ENCODE peak calls at places on chromosomes 11 and 22, in seven cellular contexts. Y is osteocyte; E is activated CD4-positive, alpha-beta T cell treated with anti-CD3 and anti-CD28 coated beads, Interleukin-2, amount 10 ng/mL, durations not matched to agents 7 days and 5 days; Z is T-helper 1 cell; K is SW480; B is NCI-H774; S is stimulated activated effector memory CD8-positive, alpha-beta T cell treated with anti-CD3 and anti-CD28 coated beads, Interleukin-12 subunit alpha, Interleukin-12 subunit beta, amount 100 ng/mL, for 72 hours. T is an unnamed sample.

GRCh38 chr22:47038206-47038835 is 275.9 kb downstream of the TBC1D22A start:
- DNase-seq in S (no peak), B (no peak), K (no peak), E (no peak), Z (no peak), Y (no peak), T (no peak)

GRCh38 chr11:3104051-3104714 is 47.0 kb upstream of the CARS1 start:
- DNase-seq in S (no peak), E (no peak), B (no peak), K (no peak), Z (no peak), Y (no peak), T (peak; percentile 44)

GRCh38 chr11:27485930-27486773 is 13.6 kb upstream of the LGR4 start:
- DNase-seq in K (peak; percentile 62), Y (no peak), E (peak; percentile 64), S (peak; percentile 58), Z (no peak), B (peak; percentile 43), T (no peak)

GRCh38 chr11:93614111-93614784 is 47.2 kb upstream of the CEP295 start:
- DNase-seq in Z (no peak), K (no peak), B (no peak), S (peak; percentile 53), E (peak; percentile 37), Y (no peak), T (no peak)

GRCh38 chr11:120239713-120240640 is at the start of gene POU2F3:
- DNase-seq in E (no peak), S (no peak), K (no peak), Y (no peak), Z (no peak), B (no peak), T (no peak)

GRCh38 chr11:114099392-114100178 is 40.1 kb downstream of the ZBTB16 start:
- DNase-seq in K (no peak), B (no peak), Z (no peak), E (no peak), S (no peak), Y (no peak), T (no peak)

GRCh38 chr22:27124336-27125023 is 467.1 kb downstream of the MIAT start:
- DNase-seq in K (no peak), E (no peak), Z (no peak), B (no peak), Y (no peak), S (no peak), T (no peak)

GRCh38 chr11:74877132-74877531 is 71.8 kb downstream of the XRRA1 start:
- DNase-seq in K (no peak), E (peak; percentile 37), Y (no peak), S (no peak), B (no peak), Z (no peak), T (no peak)

GRCh38 chr11:110470716-110471115 is 41.0 kb downstream of the FDX1 start:
- DNase-seq in E (no peak), K (no peak), Z (no peak), S (no peak), B (no peak), Y (no peak), T (no peak)

GRCh38 chr11:3216027-3216525 is 2.5 kb downstream of the MRGPRG start:
- DNase-seq in K (no peak), B (no peak), Z (no peak), Y (no peak), S (no peak), E (no peak), T (no peak)

GRCh38 chr11:7520011-7520942 is 6.5 kb downstream of the PPFIBP2 start:
- DNase-seq in E (no peak), K (no peak), B (no peak), Y (no peak), Z (no peak), S (no peak), T (no peak)

GRCh38 chr22:41152902-41153301 is 52.2 kb upstream of the L3MBTL2 start:
- DNase-seq in K (no peak), E (no peak), Z (no peak), B (no peak), S (no peak), Y (no peak), T (no peak)

GRCh38 chr11:35944503-35945136 is 758 bp downstream of the LDLRAD3 start:
- DNase-seq in B (no peak), S (no peak), K (peak; percentile 35), E (no peak), Z (no peak), Y (no peak), T (no peak)

GRCh38 chr11:77075425-77075905 is 8.7 kb downstream of the CAPN5 start:
- DNase-seq in S (no peak), Y (no peak), B (no peak), E (no peak), Z (no peak), K (no peak), T (no peak)

GRCh38 chr22:36964110-36964509 is 50.7 kb downstream of the CSF2RB start:
- DNase-seq in E (no peak), K (no peak), Y (no peak), Z (no peak), S (no peak), B (no peak), T (no peak)

GRCh38 chr11:25068451-25068850 is 571.6 kb downstream of the LUZP2 start:
- DNase-seq in K (no peak), B (no peak), S (no peak), Z (no peak), E (no peak), Y (no peak), T (no peak)

GRCh38 chr11:73401924-73402833 is 26.0 kb downstream of the RELT start:
- DNase-seq in B (no peak), Z (no peak), K (no peak), E (no peak), Y (no peak), S (peak; percentile 48), T (no peak)

GRCh38 chr11:128198206-128198605 is 389.2 kb downstream of the ETS1 start:
- DNase-seq in E (no peak), Y (no peak), S (no peak), Z (no peak), B (no peak), K (no peak), T (no peak)

GRCh38 chr22:32745251-32745995 is 56.1 kb upstream of the TIMP3 start:
- DNase-seq in S (no peak), E (no peak), B (no peak), Z (no peak), Y (no peak), K (peak; percentile 35), T (peak; percentile 74)

GRCh38 chr11:15006139-15006759 is 34.1 kb upstream of the CALCA start:
- DNase-seq in Y (no peak), S (no peak), K (peak; percentile 69), E (peak; percentile 14), Z (no peak), B (no peak), T (no peak)

GRCh38 chr11:64395545-64396078 is 36.6 kb downstream of the RPS6KA4 start:
- DNase-seq in Z (no peak), K (no peak), E (no peak), Y (no peak), B (no peak), S (no peak), T (no peak)

GRCh38 chr11:26839911-26840705 is 118.2 kb upstream of the SLC5A12 start:
- DNase-seq in B (no peak), K (no peak), Z (no peak), S (no peak), Y (no peak), E (no peak), T (no peak)

GRCh38 chr22:50053861-50054260 is 4.2 kb downstream of the TTLL8 start:
- DNase-seq in Z (no peak), Y (no peak), K (no peak), E (no peak), S (no peak), B (no peak), T (no peak)

GRCh38 chr11:73358071-73358470 is 18.1 kb upstream of the RELT start:
- DNase-seq in S (no peak), K (no peak), B (no peak), E (no peak), Y (no peak), Z (no peak), T (no peak)

GRCh38 chr11:45577755-45578154 is 87.7 kb downstream of the CHST1 start:
- DNase-seq in Z (no peak), Y (no peak), B (no peak), S (no peak), E (no peak), K (no peak), T (no peak)

GRCh38 chr22:49968831-49969661 is 8.5 kb downstream of the PIM3 start:
- DNase-seq in K (no peak), Y (no peak), Z (no peak), B (no peak), E (no peak), S (no peak), T (no peak)